ENCODE peak calls at places on chromosomes 11 and 22, in eight cellular contexts. K is IMR-90, J is SHP77, R is SK-MEL-5, S is HepG2, X is NCI-H1417, I is caudate nucleus, E is sigmoid colon. P is an unnamed sample.

GRCh38 chr11:63888170-63889086 is 28.5 kb downstream of the RCOR2 start:
- DNase-seq in K (peak), J (peak), R (no peak), S (peak), X (peak), I (no peak), E (peak), P (no peak)

GRCh38 chr22:20808844-20809243 is 34.9 kb downstream of the SERPIND1 start:
- DNase-seq in K (no peak), J (no peak), R (no peak), S (no peak), X (no peak), I (no peak), E (no peak), P (no peak)

GRCh38 chr11:64223001-64223651 is 2.9 kb downstream of the TRPT1 start:
- DNase-seq in K (no peak), J (no peak), R (no peak), S (no peak), X (no peak), I (no peak), E (peak), P (no peak)

GRCh38 chr22:49119551-49119952 is 708.1 kb downstream of the BRD1 start:
- DNase-seq in K (no peak), J (no peak), R (no peak), S (no peak), X (no peak), I (no peak), E (no peak), P (no peak)

GRCh38 chr11:126405906-126406305 is 50.4 kb downstream of the ST3GAL4 start:
- DNase-seq in K (no peak), J (no peak), R (no peak), S (no peak), X (no peak), I (no peak), E (no peak), P (no peak)

GRCh38 chr22:49716441-49716840 is 111.2 kb downstream of the BRD1 start:
- DNase-seq in K (no peak), J (no peak), R (no peak), S (no peak), X (no peak), I (no peak), E (no peak), P (no peak)

GRCh38 chr11:64340671-64341335 is 799 bp downstream of the CCDC88B start:
- DNase-seq in K (no peak), J (no peak), R (no peak), S (no peak), X (no peak), I (no peak), E (no peak), P (no peak)

GRCh38 chr11:12086271-12087074 is 23.9 kb upstream of the MICAL2 start:
- DNase-seq in K (peak), J (no peak), R (no peak), S (peak), X (no peak), I (no peak), E (peak), P (no peak)

GRCh38 chr11:17703951-17704350 is 15.4 kb upstream of the MYOD1 start:
- DNase-seq in K (peak), J (no peak), R (peak), S (no peak), X (no peak), I (no peak), E (no peak), P (no peak)

GRCh38 chr11:129075757-129076156 is 116.4 kb downstream of the ARHGAP32 start:
- DNase-seq in K (no peak), J (no peak), R (no peak), S (no peak), X (no peak), I (no peak), E (no peak), P (no peak)

GRCh38 chr11:63212742-63213141 is 30.7 kb downstream of the SLC22A25 start:
- DNase-seq in K (no peak), J (no peak), R (peak), S (peak), X (no peak), I (no peak), E (no peak), P (peak)

GRCh38 chr11:109552376-109552775 is 130.4 kb downstream of the C11orf87 start:
- DNase-seq in K (no peak), J (no peak), R (no peak), S (no peak), X (no peak), I (no peak), E (no peak), P (no peak)

GRCh38 chr22:36398602-36399472 is 11.1 kb upstream of the MYH9 start:
- DNase-seq in K (peak), J (no peak), R (no peak), S (peak), X (no peak), I (no peak), E (no peak), P (no peak)

GRCh38 chr11:31492320-31492913 is 17.0 kb downstream of the IMMP1L start:
- DNase-seq in K (peak), J (no peak), R (no peak), S (no peak), X (no peak), I (no peak), E (no peak), P (no peak)

GRCh38 chr11:47234669-47235075 is 13.9 kb downstream of the ACP2 start:
- DNase-seq in K (peak), J (peak), R (no peak), S (no peak), X (no peak), I (no peak), E (peak), P (no peak)

GRCh38 chr11:1310315-1310687 is 869 bp upstream of the TOLLIP start:
- DNase-seq in K (no peak), J (no peak), R (no peak), S (no peak), X (no peak), I (no peak), E (no peak), P (no peak)

GRCh38 chr11:30631148-30631547 is 45.0 kb upstream of the MPPED2 start:
- DNase-seq in K (no peak), J (no peak), R (no peak), S (no peak), X (peak), I (no peak), E (no peak), P (no peak)

GRCh38 chr22:40428796-40429195 is 58.4 kb downstream of the SGSM3 start:
- DNase-seq in K (no peak), J (no peak), R (no peak), S (no peak), X (no peak), I (no peak), E (no peak), P (no peak)

GRCh38 chr11:114226283-114226859 is 69.8 kb upstream of the NNMT start:
- DNase-seq in K (no peak), J (no peak), R (no peak), S (no peak), X (no peak), I (no peak), E (no peak), P (no peak)

GRCh38 chr11:12478743-12479142 is 101.4 kb downstream of the PARVA start:
- DNase-seq in K (peak), J (no peak), R (no peak), S (peak), X (no peak), I (no peak), E (no peak), P (no peak)

GRCh38 chr11:68497761-68498160 is 37.2 kb downstream of the PPP6R3 start:
- DNase-seq in K (no peak), J (no peak), R (no peak), S (no peak), X (no peak), I (no peak), E (no peak), P (no peak)

GRCh38 chr22:40392618-40393017 is 22.2 kb downstream of the SGSM3 start:
- DNase-seq in K (peak), J (no peak), R (no peak), S (no peak), X (no peak), I (no peak), E (no peak), P (no peak)

GRCh38 chr22:30116362-30117117 is 36.3 kb downstream of the HORMAD2 start:
- DNase-seq in K (peak), J (peak), R (no peak), S (peak), X (no peak), I (no peak), E (no peak), P (no peak)

GRCh38 chr11:16811136-16812020 is 72.9 kb downstream of the C11orf58 start:
- DNase-seq in K (no peak), J (no peak), R (no peak), S (no peak), X (no peak), I (no peak), E (peak), P (no peak)

GRCh38 chr11:69950120-69950519 is 128.0 kb upstream of the ANO1 start:
- DNase-seq in K (peak), J (peak), R (peak), S (peak), X (no peak), I (no peak), E (no peak), P (no peak)

GRCh38 chr22:19789828-19790227 is 29.2 kb downstream of the TBX1 start:
- DNase-seq in K (no peak), J (no peak), R (no peak), S (no peak), X (no peak), I (no peak), E (no peak), P (no peak)

GRCh38 chr22:46213052-46213451 is 37.0 kb downstream of the CDPF1 start:
- DNase-seq in K (peak), J (no peak), R (no peak), S (no peak), X (no peak), I (no peak), E (no peak), P (no peak)

GRCh38 chr11:118652681-118653181 is 26.7 kb downstream of the TREH start:
- DNase-seq in K (no peak), J (no peak), R (no peak), S (no peak), X (no peak), I (no peak), E (no peak), P (no peak)

GRCh38 chr11:72007089-72007476 is 8.4 kb downstream of the IL18BP start:
- DNase-seq in K (no peak), J (no peak), R (no peak), S (no peak), X (no peak), I (no peak), E (peak), P (no peak)

GRCh38 chr22:46027219-46028068 is 50.5 kb upstream of the WNT7B start:
- DNase-seq in K (no peak), J (no peak), R (peak), S (peak), X (no peak), I (peak), E (peak), P (no peak)

GRCh38 chr11:77762426-77762825 is 58.1 kb downstream of the RSF1 start:
- DNase-seq in K (no peak), J (no peak), R (no peak), S (no peak), X (no peak), I (no peak), E (no peak), P (no peak)

GRCh38 chr11:26025680-26026079 is 306.2 kb upstream of the ANO3 start:
- DNase-seq in K (peak), J (no peak), R (no peak), S (no peak), X (no peak), I (no peak), E (no peak), P (no peak)

GRCh38 chr11:74853223-74853622 is 95.7 kb downstream of the XRRA1 start:
- DNase-seq in K (no peak), J (no peak), R (no peak), S (no peak), X (no peak), I (no peak), E (no peak), P (no peak)

GRCh38 chr11:3177931-3178330 is 12.8 kb upstream of the OSBPL5 start:
- DNase-seq in K (no peak), J (no peak), R (peak), S (no peak), X (no peak), I (no peak), E (no peak), P (no peak)

P was measured in HTR-8/SVneo.